ENCODE peak calls at places on chromosomes 16 and 17, in nine cellular contexts. X is ascending aorta; F is SJSA1; P is stomach; C is SK-N-SH; H is Peyer's patch; O is sigmoid colon; N is CD8-positive, alpha-beta T cell; M is AG04450. J is an unnamed sample. For H3K9me3, the result is how much of the 10 kb centered on the place peaks cover.

GRCh38 chr16:2895813-2896212 is 12.8 kb downstream of the FLYWCH2 start:
- DNase-seq in N (no peak), H (no peak), X (no peak), O (no peak), C (no peak), M (no peak), F (peak), P (no peak), J (no peak)

GRCh38 chr16:66521951-66522771 is 27.8 kb downstream of the TK2 start:
- DNase-seq in F (no peak), O (no peak), X (no peak), H (peak), N (peak), M (no peak), P (peak), C (no peak), J (no peak)

GRCh38 chr17:7855643-7856080 is 796 bp downstream of the TMEM88 start:
- DNase-seq in P (no peak), N (no peak), F (no peak), M (no peak), X (no peak), H (no peak), C (no peak), O (peak), J (no peak)

GRCh38 chr16:84449156-84450140 is 55.0 kb downstream of the MEAK7 start:
- DNase-seq in N (no peak), O (peak), H (no peak), M (no peak), F (no peak), P (peak), C (no peak), X (no peak), J (no peak)

GRCh38 chr16:90054554-90054953 is 22.6 kb downstream of the PRDM7 start:
- DNase-seq in P (no peak), O (no peak), X (peak), N (no peak), C (no peak), F (no peak), H (no peak), M (no peak), J (no peak)

GRCh38 chr17:18323007-18323406 is 7.9 kb downstream of the SMCR8 start:
- DNase-seq in M (no peak), H (no peak), F (no peak), C (no peak), N (no peak), X (no peak), P (no peak), O (peak), J (no peak)

GRCh38 chr17:61400786-61401279 is 1.2 kb downstream of the TBX2 start:
- DNase-seq in P (no peak), M (no peak), N (no peak), X (no peak), C (peak), O (peak), F (no peak), H (no peak), J (no peak)

GRCh38 chr17:9228408-9229159 is 207.3 kb downstream of the NTN1 start:
- DNase-seq in O (no peak), X (no peak), P (no peak), M (peak), C (no peak), F (peak), H (no peak), N (no peak), J (no peak)

GRCh38 chr16:83137326-83137770 is 510.6 kb downstream of the CDH13 start:
- DNase-seq in X (no peak), C (no peak), H (no peak), M (peak), P (peak), F (peak), O (no peak), N (no peak), J (no peak)

GRCh38 chr17:3603119-3603869 is 5.9 kb downstream of the TRPV1 start:
- DNase-seq in F (no peak), X (no peak), H (no peak), M (peak), N (no peak), O (no peak), C (no peak), P (no peak), J (no peak)

GRCh38 chr16:81595676-81596292 is 151.2 kb downstream of the CMIP start:
- DNase-seq in X (no peak), H (no peak), O (no peak), N (no peak), P (no peak), M (no peak), F (peak), C (no peak), J (no peak)

GRCh38 chr17:37844158-37844976 is 79.8 kb upstream of the TBC1D3K start:
- DNase-seq in X (peak), H (peak), P (peak), C (peak), N (peak), O (no peak), M (peak), F (peak), J (no peak)

GRCh38 chr17:2940352-2940751 is 123.1 kb downstream of the OR1D5 start:
- DNase-seq in X (no peak), O (peak), N (no peak), C (no peak), M (no peak), H (no peak), F (no peak), P (peak), J (no peak)

GRCh38 chr16:4529085-4530060 is 9.2 kb downstream of the CDIP1 start:
- DNase-seq in F (peak), P (no peak), O (no peak), N (no peak), C (no peak), X (no peak), M (peak), H (peak), J (no peak)

GRCh38 chr17:67289174-67289876 is 44.3 kb upstream of the HELZ start:
- DNase-seq in X (peak), C (no peak), H (no peak), M (peak), F (no peak), O (peak), N (no peak), P (peak), J (peak)

GRCh38 chr17:74821655-74822328 is 37.9 kb downstream of the GRIN2C start:
- DNase-seq in H (no peak), O (no peak), N (no peak), M (no peak), F (no peak), C (no peak), P (no peak), X (no peak), J (no peak)

GRCh38 chr17:37045271-37045946 is 96.7 kb downstream of the AATF start:
- DNase-seq in H (no peak), F (no peak), C (no peak), P (no peak), N (no peak), O (no peak), M (no peak), X (no peak), J (no peak)

GRCh38 chr16:14449334-14449733 is 180.7 kb downstream of the PARN start:
- DNase-seq in H (no peak), X (no peak), N (no peak), F (no peak), P (no peak), O (no peak), M (no peak), C (no peak), J (no peak)

GRCh38 chr16:84518804-84519341 is 14.4 kb upstream of the MEAK7 start:
- DNase-seq in N (peak), P (no peak), H (peak), F (no peak), O (no peak), C (no peak), M (no peak), X (no peak), J (no peak)

GRCh38 chr17:74176546-74177001 is 26.9 kb upstream of the RPL38 start:
- DNase-seq in N (peak), O (no peak), P (peak), C (peak), M (no peak), F (peak), H (peak), X (no peak), J (no peak)

GRCh38 chr16:65884018-65884417 is 482.5 kb upstream of the CDH5 start:
- DNase-seq in M (no peak), C (no peak), H (no peak), F (peak), O (no peak), X (no peak), P (no peak), N (no peak), J (no peak)

GRCh38 chr17:12830692-12831363 is 41.5 kb downstream of the ARHGAP44 start:
- DNase-seq in F (no peak), N (no peak), M (no peak), C (no peak), P (no peak), X (no peak), O (no peak), H (no peak), J (no peak)

GRCh38 chr17:12831839-12832238 is 42.5 kb downstream of the ARHGAP44 start:
- DNase-seq in O (no peak), N (no peak), F (no peak), M (no peak), X (no peak), P (no peak), C (no peak), H (no peak), J (no peak)
- H3K9me3 ChIP-seq in O (under half), N (under half), F (under half), M (under half), X (under half), P (under half), C (under half), H (under half), J (under half)

GRCh38 chr16:48499822-48500440 is 110.0 kb downstream of the N4BP1 start:
- DNase-seq in F (peak), N (no peak), P (no peak), H (no peak), X (peak), O (peak), M (peak), C (peak), J (no peak)
- H3K4me3 ChIP-seq in F (no peak), N (no peak), P (no peak), H (no peak), X (no peak), O (no peak), M (no peak), C (no peak), J (peak)

DNA sequence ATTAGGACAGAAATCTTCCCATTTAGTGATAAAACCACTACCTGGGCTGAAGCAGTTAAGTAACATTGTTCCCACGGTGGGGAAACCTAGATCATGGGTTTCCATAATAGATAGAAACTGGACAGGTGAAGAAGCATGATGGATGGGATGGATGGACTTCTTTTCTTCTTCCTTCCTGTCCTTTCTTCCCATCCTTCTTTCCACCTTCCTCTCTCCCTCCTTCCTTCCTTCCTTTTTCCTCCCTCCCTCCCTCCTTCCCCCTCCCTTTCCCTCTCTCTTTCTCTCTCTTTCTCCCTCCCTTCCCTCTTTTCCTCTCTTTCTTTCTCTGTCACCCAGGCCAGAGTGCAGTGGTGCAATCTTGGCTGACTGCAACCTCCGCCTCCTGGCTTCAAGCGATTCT is 3.1 kb downstream of the PSMC3IP start:
- DNase-seq in M (no peak), P (no peak), H (no peak), N (no peak), X (no peak), C (no peak), O (no peak), F (no peak), J (no peak)
- H3K9me3 ChIP-seq in M (under half), P (under half), H (under half), N (under half), X (under half), C (under half), O (under half), F (under half), J (under half)

GRCh38 chr17:76578376-76578775 is 7.3 kb downstream of the ST6GALNAC2 start:
- DNase-seq in O (no peak), X (no peak), N (no peak), M (no peak), F (no peak), P (peak), H (no peak), C (no peak), J (no peak)
- H3K4me3 ChIP-seq in O (no peak), X (no peak), N (no peak), M (no peak), F (no peak), P (no peak), H (no peak), C (no peak), J (no peak)

GRCh38 chr16:48596326-48596725 is 13.7 kb downstream of the N4BP1 start:
- DNase-seq in N (peak), M (no peak), O (no peak), X (no peak), C (no peak), F (no peak), H (no peak), P (no peak), J (no peak)

GRCh38 chr16:48591976-48592375 is 18.0 kb downstream of the N4BP1 start:
- DNase-seq in H (no peak), M (no peak), P (no peak), N (no peak), F (no peak), C (no peak), O (no peak), X (no peak), J (no peak)

GRCh38 chr16:48586083-48586482 is 23.9 kb downstream of the N4BP1 start:
- DNase-seq in X (no peak), M (no peak), F (no peak), C (no peak), N (no peak), P (no peak), O (no peak), H (no peak), J (no peak)

GRCh38 chr16:48592839-48593429 is 17.0 kb downstream of the N4BP1 start:
- DNase-seq in X (no peak), N (no peak), O (no peak), F (peak), H (no peak), C (no peak), M (no peak), P (no peak), J (no peak)

GRCh38 chr16:48590476-48590875 is 19.5 kb downstream of the N4BP1 start:
- DNase-seq in M (no peak), F (no peak), N (no peak), P (no peak), X (no peak), O (no peak), C (no peak), H (no peak), J (no peak)
- H3K9me3 ChIP-seq in M (under half), F (under half), N (under half), P (under half), X (under half), O (under half), C (under half), H (under half), J (under half)

GRCh38 chr16:681746-682427 is 1.7 kb downstream of the STUB1 start:
- DNase-seq in X (no peak), N (no peak), F (no peak), O (no peak), M (no peak), C (no peak), P (no peak), H (no peak), J (no peak)
- H3K4me3 ChIP-seq in X (peak), N (no peak), F (no peak), O (peak), M (peak), C (peak), P (no peak), H (no peak), J (peak)

DNA sequence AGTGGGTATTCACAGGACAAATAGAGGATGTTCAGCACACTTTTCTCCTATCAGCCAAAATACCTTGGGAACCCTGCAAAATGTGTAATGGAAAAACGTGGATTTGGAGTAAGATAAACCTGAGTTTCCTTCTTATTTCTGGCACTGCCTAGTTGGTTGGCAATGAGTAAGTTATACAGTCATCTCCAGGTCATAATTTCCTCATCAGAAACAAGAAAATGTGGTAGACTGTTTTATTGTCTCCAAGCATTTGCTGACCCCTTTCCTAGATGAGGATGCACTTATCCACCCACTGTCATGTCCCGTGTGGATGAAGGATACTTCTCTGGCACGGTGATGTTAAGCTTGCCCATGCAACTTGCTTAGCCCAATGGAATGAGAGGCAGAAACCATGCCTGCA is 458.0 kb downstream of the KIF2B start:
- DNase-seq in N (no peak), X (no peak), O (no peak), P (no peak), F (no peak), H (no peak), C (no peak), M (no peak), J (no peak)
- H3K9me3 ChIP-seq in N (under half), X (under half), O (under half), P (under half), F (under half), H (under half), C (under half), M (under half), J (under half)

DNA sequence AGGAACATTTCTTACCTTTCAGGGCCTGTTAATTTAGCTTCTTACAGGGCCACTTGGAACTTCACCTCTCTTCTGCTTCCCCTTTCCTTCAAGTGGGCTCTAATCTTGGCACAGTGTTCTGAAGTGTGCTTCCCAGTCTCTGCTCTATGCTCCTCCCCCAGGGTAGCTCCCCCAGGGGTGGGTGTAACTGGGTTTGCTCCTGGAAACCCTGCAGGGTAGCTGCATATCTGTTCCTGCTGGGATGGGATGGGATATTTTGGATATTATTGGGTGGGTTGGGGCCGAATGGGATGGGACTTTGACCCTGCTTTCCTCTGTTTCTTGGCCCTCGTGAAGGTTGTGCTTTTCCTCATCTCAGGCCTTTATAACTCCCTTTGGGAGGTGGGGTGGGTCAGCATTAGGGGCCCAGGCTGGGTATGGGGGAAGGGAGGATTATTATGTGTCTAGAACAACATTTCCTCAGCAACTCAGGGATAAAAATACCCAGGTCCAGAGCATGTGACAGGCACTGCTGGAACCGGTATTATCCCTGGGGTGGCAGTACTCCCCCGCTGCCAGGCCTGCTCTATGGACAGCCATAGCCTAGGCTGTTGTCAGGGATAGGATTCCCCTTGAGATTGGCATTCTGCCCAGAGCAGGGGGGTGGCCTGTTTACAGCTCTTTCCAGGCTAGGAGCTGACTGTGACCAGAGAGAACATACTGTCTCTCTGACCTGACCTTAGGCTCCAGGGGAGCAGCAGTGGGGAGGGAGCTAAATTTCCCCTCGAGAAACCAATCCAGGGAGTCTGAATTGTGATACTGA is 5.0 kb downstream of the NFE2L1 start:
- DNase-seq in H (no peak), C (peak), P (peak), F (no peak), O (peak), X (peak), M (no peak), N (no peak), J (peak)
- H3K4me3 ChIP-seq in H (peak), C (peak), P (peak), F (no peak), O (peak), X (peak), M (peak), N (no peak), J (peak)

GRCh38 chr16:88279998-88280397 is 102.8 kb upstream of the ZNF469 start:
- DNase-seq in C (no peak), N (no peak), H (no peak), O (no peak), M (no peak), P (no peak), F (no peak), X (no peak), J (no peak)
- H3K9me3 ChIP-seq in C (under half), N (under half), H (under half), O (under half), M (under half), P (under half), F (under half), X (under half), J (under half)

DNA sequence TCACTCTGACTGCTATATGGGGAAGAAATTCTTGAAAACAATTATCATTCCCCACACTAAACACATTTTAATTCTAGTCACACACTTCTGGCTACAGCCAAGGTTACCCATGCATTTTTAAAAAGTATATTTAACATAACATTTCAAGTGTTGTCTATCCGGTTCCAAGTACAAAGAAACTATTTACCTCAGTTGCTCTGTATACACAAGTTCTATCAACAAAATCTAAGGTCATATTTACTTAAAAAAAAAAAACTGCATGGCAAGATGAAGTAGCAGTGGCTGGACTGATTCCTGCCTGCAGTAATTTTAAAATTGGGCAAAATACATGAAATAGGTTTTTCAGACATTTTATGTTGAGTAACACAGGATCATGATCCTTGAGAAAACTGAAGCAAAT is 155.9 kb upstream of the TOM1L1 start:
- DNase-seq in N (no peak), O (no peak), P (no peak), C (no peak), M (no peak), H (no peak), F (no peak), X (no peak), J (no peak)
- H3K4me3 ChIP-seq in N (no peak), O (no peak), P (no peak), C (no peak), M (no peak), H (no peak), F (no peak), X (no peak), J (no peak)